ENCODE peak calls at places on chromosome 19, in ten cellular contexts. Z is uterus, D is IMR-90, B is stomach, G is prostate gland, C is HCT116, K is Peyer's patch, E is heart left ventricle, U is tibial nerve, S is right lobe of liver. I is an unnamed sample.

GRCh38 chr19:40683437-40683836 is 7.0 kb downstream of the NUMBL start:
- DNase-seq in Z (no peak), D (no peak), B (no peak), G (no peak), C (no peak), K (no peak), E (no peak), U (no peak), S (no peak), I (no peak)

GRCh38 chr19:43711751-43712355 is 4.0 kb upstream of the IRGC start:
- DNase-seq in Z (no peak), D (no peak), B (no peak), G (no peak), C (no peak), K (no peak), E (no peak), U (no peak), S (no peak), I (peak; percentile 28)

GRCh38 chr19:51301266-51301665 is 10.2 kb upstream of the IGLON5 start:
- DNase-seq in Z (no peak), D (no peak), B (no peak), G (no peak), C (no peak), K (no peak), E (no peak), U (no peak), S (no peak), I (no peak)

GRCh38 chr19:6476155-6476895 is 5.3 kb downstream of the DENND1C start:
- DNase-seq in Z (no peak), D (peak; percentile 10), B (peak; percentile 87), G (no peak), C (peak; percentile 54), K (peak; percentile 36), E (no peak), U (no peak), S (peak; percentile 92), I (peak; percentile 94)

GRCh38 chr19:18278521-18279265 is 2.7 kb downstream of the JUND start:
- DNase-seq in Z (no peak), D (no peak), B (peak; percentile 52), G (no peak), C (no peak), K (peak; percentile 45), E (no peak), U (no peak), S (no peak), I (peak; percentile 55)

GRCh38 chr19:720691-721160 is 12.0 kb downstream of the PALM start:
- DNase-seq in Z (no peak), D (no peak), B (no peak), G (no peak), C (no peak), K (no peak), E (no peak), U (no peak), S (no peak), I (no peak)

GRCh38 chr19:52191951-52192350 is 2.1 kb downstream of the PPP2R1A start:
- DNase-seq in Z (no peak), D (no peak), B (no peak), G (no peak), C (no peak), K (no peak), E (peak; percentile 53), U (no peak), S (no peak), I (no peak)

GRCh38 chr19:48999481-49000325 is 6.0 kb downstream of the RUVBL2 start:
- DNase-seq in Z (no peak), D (peak; percentile 67), B (peak; percentile 65), G (no peak), C (no peak), K (peak; percentile 41), E (no peak), U (no peak), S (no peak), I (peak; percentile 69)

GRCh38 chr19:57566396-57567256 is 7.0 kb upstream of the ZNF550 start:
- DNase-seq in Z (no peak), D (peak; percentile 38), B (no peak), G (no peak), C (peak; percentile 34), K (no peak), E (no peak), U (no peak), S (no peak), I (no peak)

GRCh38 chr19:57570707-57571106 is 8.0 kb downstream of the ZNF416 start:
- DNase-seq in Z (no peak), D (no peak), B (no peak), G (no peak), C (no peak), K (no peak), E (no peak), U (no peak), S (no peak), I (no peak)

GRCh38 chr19:57576661-57577060 is 2.0 kb downstream of the ZNF416 start:
- DNase-seq in Z (no peak), D (no peak), B (no peak), G (no peak), C (no peak), K (no peak), E (no peak), U (no peak), S (no peak), I (no peak)

GRCh38 chr19:57572415-57572947 is 6.2 kb downstream of the ZNF416 start:
- DNase-seq in Z (no peak), D (no peak), B (no peak), G (no peak), C (no peak), K (no peak), E (no peak), U (no peak), S (no peak), I (no peak)
- H3K36me3 ChIP-seq in Z (no peaks in the 10 kb centered on the region), D (peaks cover 63% of the 10 kb centered on the region), B (peaks cover 37% of the 10 kb centered on the region), G (peaks cover 12% of the 10 kb centered on the region), C (peaks cover 29% of the 10 kb centered on the region), K (no peaks in the 10 kb centered on the region), E (peaks cover 46% of the 10 kb centered on the region), U (no peaks in the 10 kb centered on the region), S (peaks cover 21% of the 10 kb centered on the region), I (peaks cover 9% of the 10 kb centered on the region)

GRCh38 chr19:38496603-38497487 is 63.4 kb downstream of the RYR1 start:
- DNase-seq in Z (peak; percentile 20), D (no peak), B (no peak), G (no peak), C (peak; percentile 44), K (no peak), E (peak; percentile 35), U (no peak), S (no peak), I (no peak)

GRCh38 chr19:38502410-38503143 is 69.1 kb downstream of the RYR1 start:
- DNase-seq in Z (no peak), D (no peak), B (no peak), G (no peak), C (no peak), K (no peak), E (no peak), U (no peak), S (no peak), I (no peak)

GRCh38 chr19:38497907-38498306 is 64.4 kb downstream of the RYR1 start:
- DNase-seq in Z (no peak), D (no peak), B (no peak), G (no peak), C (no peak), K (no peak), E (no peak), U (no peak), S (no peak), I (no peak)

GRCh38 chr19:38500450-38500849 is 67.0 kb downstream of the RYR1 start:
- DNase-seq in Z (no peak), D (no peak), B (no peak), G (no peak), C (no peak), K (no peak), E (no peak), U (no peak), S (no peak), I (no peak)

DNA sequence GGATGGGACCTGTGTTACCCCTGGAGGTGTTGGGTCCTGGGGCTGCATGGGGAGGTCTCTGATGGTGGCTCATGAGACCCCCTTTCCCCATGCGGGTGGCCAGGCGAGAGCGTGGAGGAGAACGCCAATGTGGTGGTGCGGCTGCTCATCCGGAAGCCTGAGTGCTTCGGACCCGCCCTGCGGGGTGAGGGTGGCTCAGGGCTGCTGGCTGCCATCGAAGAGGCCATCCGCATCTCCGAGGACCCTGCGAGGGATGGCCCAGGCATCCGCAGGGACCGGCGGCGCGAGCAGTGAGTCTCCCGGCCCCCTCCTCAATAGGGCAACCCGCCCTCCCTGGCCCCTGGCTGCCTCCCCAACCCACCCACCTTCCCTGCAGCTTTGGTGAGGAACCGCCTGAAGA is 66.0 kb downstream of the RYR1 start:
- DNase-seq in Z (no peak), D (no peak), B (no peak), G (no peak), C (no peak), K (no peak), E (no peak), U (no peak), S (no peak), I (no peak)
- TF ChIP-seq POLR2A in Z (no peak), D (no peak), B (no peak), G (no peak), C (no peak), K (no peak), E (no peak), U (no peak), S (no peak), I (no peak)

DNA sequence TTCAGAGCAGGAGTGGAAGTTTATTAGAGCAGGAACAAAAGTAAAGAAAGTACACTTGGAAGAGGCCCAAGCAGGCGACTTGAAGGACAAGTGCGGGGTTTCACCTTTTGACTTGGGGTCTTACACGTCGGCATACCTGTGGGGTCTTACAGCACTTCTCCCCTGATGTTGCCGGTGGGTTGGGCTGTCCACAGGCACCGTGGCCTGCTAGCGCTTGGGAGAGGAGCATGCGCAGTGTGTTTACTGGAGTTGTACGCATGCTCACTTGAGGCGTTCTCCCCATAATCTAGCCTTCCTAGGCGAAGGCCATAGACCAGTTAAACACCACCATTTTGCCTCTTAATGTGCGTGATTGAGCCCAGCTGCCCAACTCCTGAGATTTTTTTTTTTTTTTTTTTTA is 25.0 kb upstream of the PLEKHF1 start:
- DNase-seq in Z (no peak), D (no peak), B (no peak), G (no peak), C (no peak), K (no peak), E (no peak), U (no peak), S (no peak), I (no peak)
- H3K36me3 ChIP-seq in Z (no peaks in the 10 kb centered on the region), D (no peaks in the 10 kb centered on the region), B (no peaks in the 10 kb centered on the region), G (no peaks in the 10 kb centered on the region), C (no peaks in the 10 kb centered on the region), K (no peaks in the 10 kb centered on the region), E (no peaks in the 10 kb centered on the region), U (no peaks in the 10 kb centered on the region), S (no peaks in the 10 kb centered on the region), I (no peaks in the 10 kb centered on the region)

DNA sequence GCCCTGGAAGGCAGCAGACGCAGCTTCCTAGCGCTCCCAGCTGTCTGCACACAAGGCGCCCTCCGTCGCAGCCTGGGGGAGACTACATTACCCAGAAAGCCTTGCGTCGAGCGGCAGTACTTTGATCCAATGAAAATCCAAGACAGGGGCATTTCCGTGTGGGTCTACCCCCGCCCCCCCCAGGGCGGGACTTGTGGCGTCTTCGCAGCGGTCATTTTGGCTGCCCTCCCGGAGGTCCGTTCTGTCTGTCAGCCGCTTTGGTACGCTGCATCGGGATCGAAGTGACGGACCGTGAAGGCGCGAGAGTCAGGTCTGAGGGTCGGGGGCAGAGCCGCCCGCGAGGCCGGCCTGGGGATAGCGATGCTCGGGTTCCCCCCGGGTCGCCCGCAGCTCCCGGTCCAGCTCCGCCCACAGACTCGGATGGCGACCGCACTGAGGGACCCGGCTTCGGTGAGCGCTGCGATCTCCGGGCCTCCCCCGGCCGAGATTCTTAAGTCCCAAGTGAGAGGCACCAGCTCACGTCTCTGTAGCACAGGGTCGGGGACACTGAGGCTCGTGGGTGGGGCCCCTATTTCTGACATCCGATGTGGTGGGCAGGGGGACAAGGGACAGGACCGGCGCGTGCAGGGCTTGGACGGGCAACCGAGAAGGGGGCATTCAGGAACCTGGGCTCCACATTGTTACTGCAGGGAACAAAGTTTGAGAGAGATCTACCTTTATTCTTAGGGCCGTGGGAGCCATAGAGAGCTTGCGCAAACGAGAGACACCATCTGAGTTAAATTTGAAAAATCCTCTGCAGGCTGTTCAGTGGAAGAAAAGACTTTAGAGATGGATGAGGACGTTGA is at the start of gene ZNF211:
- DNase-seq in Z (peak; percentile 91), D (peak; percentile 93), B (peak; percentile 92), G (peak; percentile 89), C (peak; percentile 88), K (peak; percentile 87), E (peak; percentile 94), U (peak; percentile 84), S (peak; percentile 95), I (peak; percentile 93)
- TF ChIP-seq POLR2A in Z (peak; percentile 20), D (no peak), B (no peak), G (peak; percentile 18), C (no peak), K (no peak), E (no peak), U (no peak), S (no peak), I (peak; percentile 31)